ENCODE peak calls at places on chromosomes 3 and 15, in four cellular contexts. J is HepG2, S is H1, V is GM12878. Q is an unnamed sample.

GRCh38 chr15:65796610-65797012 is 4.5 kb upstream of the DENND4A start:
- DNase-seq in S (no peak), J (no peak), V (no peak), Q (no peak)

GRCh38 chr15:78634251-78635145 is 6.5 kb downstream of the CHRNB4 start:
- DNase-seq in J (no peak), S (no peak), V (no peak), Q (no peak)

GRCh38 chr15:89693696-89694095 is 3.1 kb downstream of the WDR93 start:
- DNase-seq in J (no peak), V (no peak), S (no peak), Q (no peak)

GRCh38 chr3:12372762-12373280 is 84.0 kb downstream of the PPARG start:
- DNase-seq in V (no peak), J (no peak), S (no peak), Q (no peak)

GRCh38 chr3:71725279-71725991 is at the start of gene EIF4E3:
- DNase-seq in J (no peak), V (no peak), S (peak), Q (peak)

GRCh38 chr3:142285057-142285666 is 59.8 kb upstream of the GK5 start:
- DNase-seq in S (no peak), J (no peak), V (no peak), Q (no peak)

GRCh38 chr15:66477011-66477410 is 20.6 kb downstream of the SNAPC5 start:
- DNase-seq in V (no peak), J (no peak), S (no peak), Q (no peak)

GRCh38 chr3:145191543-145191942 is 969.4 kb downstream of the PLOD2 start:
- DNase-seq in S (no peak), V (no peak), J (peak), Q (no peak)

GRCh38 chr3:66107855-66108254 is 69.1 kb upstream of the MAGI1 start:
- DNase-seq in J (no peak), V (no peak), S (no peak), Q (peak)

GRCh38 chr3:18778602-18779001 is 353.5 kb upstream of the SATB1 start:
- DNase-seq in S (no peak), J (no peak), V (no peak), Q (no peak)

GRCh38 chr3:87949189-87949878 is 109.5 kb downstream of the CGGBP1 start:
- DNase-seq in V (peak), J (no peak), S (no peak), Q (no peak)

GRCh38 chr3:36476274-36476942 is 96.1 kb downstream of the STAC start:
- DNase-seq in J (no peak), V (no peak), S (no peak), Q (no peak)

GRCh38 chr15:53251998-53252397 is 461.9 kb upstream of the ONECUT1 start:
- DNase-seq in S (no peak), J (peak), V (no peak), Q (no peak)

GRCh38 chr15:65421360-65422215 is 1.2 kb downstream of the IGDCC4 start:
- DNase-seq in V (no peak), J (no peak), S (peak), Q (peak)

GRCh38 chr3:94184781-94185180 is 121.9 kb downstream of the NSUN3 start:
- DNase-seq in J (no peak), S (no peak), V (no peak), Q (no peak)

GRCh38 chr15:27538325-27538724 is 560.8 kb downstream of the OCA2 start:
- DNase-seq in V (no peak), J (no peak), S (no peak), Q (no peak)

GRCh38 chr3:129503387-129504010 is 24.9 kb upstream of the RHO start:
- DNase-seq in S (no peak), V (no peak), J (no peak), Q (no peak)

GRCh38 chr3:192772495-192772894 is 45.2 kb upstream of the FGF12 start:
- DNase-seq in V (no peak), J (peak), S (peak), Q (peak)

GRCh38 chr3:100893590-100893989 is 99.6 kb downstream of the ABI3BP start:
- DNase-seq in J (peak), V (no peak), S (peak), Q (peak)

GRCh38 chr3:164640586-164640985 is 437.7 kb downstream of the SI start:
- DNase-seq in S (no peak), V (no peak), J (no peak), Q (no peak)

GRCh38 chr3:193897791-193898190 is 238.2 kb upstream of the HES1 start:
- DNase-seq in S (no peak), V (no peak), J (no peak), Q (no peak)

GRCh38 chr3:20849975-20850374 is 664.0 kb upstream of the SGO1 start:
- DNase-seq in S (no peak), V (no peak), J (no peak), Q (no peak)

GRCh38 chr3:145134738-145135137 is 1026.2 kb downstream of the PLOD2 start:
- DNase-seq in J (no peak), S (no peak), V (no peak), Q (no peak)

GRCh38 chr15:58501636-58502178 is 69.9 kb downstream of the LIPC start:
- DNase-seq in J (no peak), V (no peak), S (no peak), Q (no peak)

DNA sequence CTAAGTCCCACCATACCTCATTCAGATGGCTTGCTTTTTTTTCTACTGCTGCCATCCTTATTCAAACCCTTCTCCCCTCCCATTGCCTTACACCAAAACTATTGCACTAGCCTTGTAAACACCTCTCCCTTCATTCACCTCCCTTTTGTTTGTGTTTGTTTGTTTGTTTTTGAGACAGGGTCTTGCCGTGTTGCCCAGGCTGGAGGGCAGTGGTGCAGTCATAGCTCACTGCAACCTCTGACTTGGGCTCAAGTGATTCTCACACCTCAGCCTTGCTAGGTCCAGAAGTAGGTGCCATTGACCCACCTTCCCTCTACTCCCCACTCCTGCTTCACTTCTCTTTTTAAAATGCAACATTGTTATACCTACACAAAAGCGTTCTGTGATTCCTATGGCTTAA is 3.0 kb upstream of the STAG1 start:
- DNase-seq in S (no peak), J (no peak), V (no peak), Q (no peak)
- TF ChIP-seq YY1 in S (no peak), J (no peak), V (no peak), Q (no peak)

GRCh38 chr3:149770246-149770645 is 18.0 kb upstream of the COMMD2 start:
- DNase-seq in J (no peak), V (no peak), S (no peak), Q (no peak)

GRCh38 chr3:149765762-149766334 is 13.6 kb upstream of the COMMD2 start:
- DNase-seq in V (no peak), S (no peak), J (peak), Q (peak)

GRCh38 chr3:149768704-149769103 is 16.4 kb upstream of the COMMD2 start:
- DNase-seq in J (no peak), V (no peak), S (no peak), Q (no peak)

GRCh38 chr3:149764302-149764701 is 12.0 kb upstream of the COMMD2 start:
- DNase-seq in V (no peak), S (no peak), J (no peak), Q (no peak)

GRCh38 chr3:149767720-149768119 is 15.4 kb upstream of the COMMD2 start:
- DNase-seq in V (no peak), S (no peak), J (peak), Q (no peak)
- TF ChIP-seq TCF12 in V (no peak), S (no peak), J (no peak), Q (no peak)

DNA sequence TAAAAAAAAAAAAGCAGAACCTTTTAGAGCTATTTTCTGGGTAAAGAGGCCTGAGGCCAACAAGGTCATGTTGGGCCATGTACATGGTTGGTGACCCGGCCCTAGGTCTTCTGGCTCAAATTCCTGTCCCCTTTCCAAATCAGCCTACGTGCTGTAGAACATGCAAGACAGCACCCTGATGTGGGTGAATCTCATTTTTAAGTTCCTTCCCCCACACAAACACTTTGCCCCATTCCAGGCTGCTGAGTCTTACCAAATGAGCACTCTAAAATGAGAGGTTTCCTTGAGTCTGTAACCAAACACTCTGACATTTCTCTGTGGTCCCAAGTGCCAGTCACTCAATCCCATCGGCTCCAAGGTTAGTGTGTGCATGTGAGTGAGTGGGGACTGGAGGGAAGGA is 9.4 kb downstream of the BCL6 start:
- DNase-seq in V (no peak), J (no peak), S (no peak), Q (no peak)
- TF ChIP-seq YY1 in V (no peak), J (no peak), S (no peak), Q (no peak)

DNA sequence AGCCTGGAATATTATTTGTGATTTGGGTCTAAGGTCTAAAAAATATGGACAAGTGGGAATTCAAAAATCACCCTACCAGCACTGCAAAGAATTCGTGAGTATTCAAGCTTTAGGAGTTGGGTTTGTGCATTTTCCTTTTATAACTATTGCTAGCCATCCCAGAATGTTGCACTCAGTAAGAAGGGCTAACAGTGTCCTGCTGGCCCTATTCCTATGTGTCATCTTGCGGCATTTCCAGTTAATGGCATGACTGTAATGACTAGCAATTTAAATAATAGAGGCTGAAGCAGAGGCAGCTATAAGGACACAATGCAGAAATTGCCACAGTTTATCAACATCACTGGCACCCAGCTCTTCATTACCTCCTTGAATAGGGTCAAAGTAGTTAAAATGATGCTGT is 177.7 kb downstream of the FHIT start:
- DNase-seq in S (no peak), V (no peak), J (no peak), Q (no peak)
- TF ChIP-seq TCF12 in S (no peak), V (no peak), J (no peak), Q (no peak)